ENCODE peak calls at places on chromosome 7, in nine cellular contexts. S is NCI-H2029; H is HT-29; F is left lung; Y is mammary epithelial cell; R is activated CD4-positive, CD25-positive, alpha-beta regulatory T cell treated with anti-CD3 and anti-CD28 coated beads, Interleukin-2, amount 50 U/mL, for 72 hours; I is SHP77; Z is epithelial cell of esophagus; J is left ventricle myocardium inferior. E is an unnamed sample.
A peak's percentile ranks its signal among the peaks of the same experiment; 100 is the strongest.

GRCh38 chr7:15947749-15948148 is 261.3 kb upstream of the MEOX2 start:
- DNase-seq in S (no peak), H (no peak), F (no peak), Y (no peak), R (no peak), I (no peak), Z (no peak), J (no peak), E (no peak)

GRCh38 chr7:18895456-18895855 is 222.0 kb downstream of the TWIST1 start:
- DNase-seq in S (no peak), H (peak; percentile 5), F (no peak), Y (peak; percentile 76), R (no peak), I (no peak), Z (peak; percentile 75), J (no peak), E (no peak)

GRCh38 chr7:25777969-25778767 is 373.8 kb upstream of the NFE2L3 start:
- DNase-seq in S (peak; percentile 76), H (no peak), F (no peak), Y (no peak), R (no peak), I (peak; percentile 75), Z (no peak), J (no peak), E (no peak)

GRCh38 chr7:14047709-14048399 is 58.4 kb upstream of the ETV1 start:
- DNase-seq in S (no peak), H (no peak), F (no peak), Y (no peak), R (no peak), I (no peak), Z (no peak), J (no peak), E (no peak)

GRCh38 chr7:43656997-43657396 is 72.3 kb downstream of the COA1 start:
- DNase-seq in S (no peak), H (no peak), F (no peak), Y (no peak), R (no peak), I (no peak), Z (no peak), J (no peak), E (no peak)

GRCh38 chr7:151251926-151252835 is 3.7 kb upstream of the SMARCD3 start:
- DNase-seq in S (no peak), H (no peak), F (peak; percentile 72), Y (peak; percentile 29), R (no peak), I (peak; percentile 46), Z (no peak), J (peak; percentile 86), E (peak; percentile 85)

GRCh38 chr7:103809229-103809994 is 180.0 kb downstream of the RELN start:
- DNase-seq in S (no peak), H (no peak), F (no peak), Y (no peak), R (no peak), I (no peak), Z (no peak), J (no peak), E (no peak)

GRCh38 chr7:95404316-95404715 is 8.1 kb upstream of the PON3 start:
- DNase-seq in S (peak; percentile 57), H (no peak), F (no peak), Y (no peak), R (no peak), I (no peak), Z (no peak), J (peak; percentile 22), E (no peak)

GRCh38 chr7:115868369-115868768 is 162.2 kb downstream of the TFEC start:
- DNase-seq in S (no peak), H (no peak), F (no peak), Y (no peak), R (no peak), I (no peak), Z (no peak), J (no peak), E (no peak)

GRCh38 chr7:17965600-17965999 is 25.3 kb upstream of the SNX13 start:
- DNase-seq in S (no peak), H (no peak), F (no peak), Y (peak; percentile 77), R (no peak), I (no peak), Z (peak; percentile 70), J (no peak), E (no peak)

GRCh38 chr7:77867208-77867915 is 68.8 kb downstream of the PHTF2 start:
- DNase-seq in S (no peak), H (peak; percentile 19), F (no peak), Y (no peak), R (no peak), I (no peak), Z (peak; percentile 32), J (no peak), E (no peak)

GRCh38 chr7:101943889-101944605 is 126.6 kb downstream of the CUX1 start:
- DNase-seq in S (no peak), H (no peak), F (no peak), Y (no peak), R (no peak), I (no peak), Z (peak; percentile 30), J (no peak), E (no peak)

GRCh38 chr7:27300401-27300800 is 57.8 kb downstream of the EVX1 start:
- DNase-seq in S (no peak), H (no peak), F (no peak), Y (peak; percentile 46), R (no peak), I (no peak), Z (peak; percentile 11), J (no peak), E (no peak)

GRCh38 chr7:129047761-129048160 is 7.2 kb downstream of the TNPO3 start:
- DNase-seq in S (no peak), H (no peak), F (no peak), Y (no peak), R (no peak), I (no peak), Z (no peak), J (no peak), E (no peak)

GRCh38 chr7:38839846-38840245 is 69.1 kb downstream of the VPS41 start:
- DNase-seq in S (no peak), H (no peak), F (no peak), Y (no peak), R (no peak), I (no peak), Z (no peak), J (peak; percentile 56), E (no peak)

GRCh38 chr7:105387621-105388372 is 924 bp downstream of the SRPK2 start:
- DNase-seq in S (peak; percentile 70), H (peak; percentile 40), F (peak; percentile 90), Y (peak; percentile 63), R (peak; percentile 61), I (peak; percentile 37), Z (peak; percentile 65), J (peak; percentile 67), E (peak; percentile 81)

GRCh38 chr7:9091282-9091681 is 657.9 kb downstream of the NXPH1 start:
- DNase-seq in S (no peak), H (peak; percentile 8), F (no peak), Y (no peak), R (no peak), I (no peak), Z (no peak), J (no peak), E (no peak)

GRCh38 chr7:150401424-150401790 is 22.3 kb downstream of the ZNF775 start:
- DNase-seq in S (no peak), H (no peak), F (no peak), Y (no peak), R (no peak), I (no peak), Z (no peak), J (no peak), E (no peak)

GRCh38 chr7:131629203-131629871 is 72.9 kb upstream of the PODXL start:
- DNase-seq in S (no peak), H (peak; percentile 38), F (peak; percentile 61), Y (peak; percentile 40), R (no peak), I (no peak), Z (peak; percentile 54), J (peak; percentile 51), E (no peak)